ENCODE peak calls at places on chromosome 7, in seven cellular contexts. One of them, this sample, is unnamed.

GRCh38 chr7:22121702-22122474 is 176.2 kb upstream of the CDCA7L start:
- DNase-seq in CD8-positive, alpha-beta T cell: no peak
- DNase-seq in astrocyte: no peak
- DNase-seq in psoas muscle: no peak
- DNase-seq in BJ: no peak
- DNase-seq in right lobe of liver: no peak
- DNase-seq in heart left ventricle: peak; percentile 61
- DNase-seq in this sample: no peak

GRCh38 chr7:96562966-96563365 is 146.7 kb downstream of the SEM1 start:
- DNase-seq in psoas muscle: no peak
- DNase-seq in BJ: no peak
- DNase-seq in CD8-positive, alpha-beta T cell: no peak
- DNase-seq in right lobe of liver: no peak
- DNase-seq in heart left ventricle: no peak
- DNase-seq in astrocyte: no peak
- DNase-seq in this sample: no peak

GRCh38 chr7:3569643-3570042 is 268.6 kb downstream of the SDK1 start:
- DNase-seq in psoas muscle: no peak
- DNase-seq in heart left ventricle: no peak
- DNase-seq in BJ: no peak
- DNase-seq in right lobe of liver: no peak
- DNase-seq in CD8-positive, alpha-beta T cell: no peak
- DNase-seq in astrocyte: no peak
- DNase-seq in this sample: no peak

GRCh38 chr7:64314493-64315020 is 796 bp downstream of the ZNF736 start:
- DNase-seq in psoas muscle: no peak
- DNase-seq in astrocyte: no peak
- DNase-seq in right lobe of liver: no peak
- DNase-seq in CD8-positive, alpha-beta T cell: no peak
- DNase-seq in heart left ventricle: no peak
- DNase-seq in BJ: no peak
- DNase-seq in this sample: peak; percentile 2

GRCh38 chr7:142384508-142384922 is 126.7 kb upstream of the PRSS58 start:
- DNase-seq in right lobe of liver: no peak
- DNase-seq in BJ: peak; percentile 66
- DNase-seq in astrocyte: peak; percentile 78
- DNase-seq in CD8-positive, alpha-beta T cell: no peak
- DNase-seq in heart left ventricle: no peak
- DNase-seq in psoas muscle: peak; percentile 65
- DNase-seq in this sample: peak; percentile 87

GRCh38 chr7:133436014-133436428 is 183.1 kb downstream of the EXOC4 start:
- DNase-seq in heart left ventricle: no peak
- DNase-seq in astrocyte: peak; percentile 66
- DNase-seq in BJ: peak; percentile 34
- DNase-seq in right lobe of liver: no peak
- DNase-seq in CD8-positive, alpha-beta T cell: no peak
- DNase-seq in psoas muscle: no peak
- DNase-seq in this sample: peak; percentile 21

GRCh38 chr7:521221-522070 is 1.8 kb upstream of the PDGFA start:
- DNase-seq in right lobe of liver: peak; percentile 50
- DNase-seq in astrocyte: no peak
- DNase-seq in BJ: no peak
- DNase-seq in psoas muscle: no peak
- DNase-seq in heart left ventricle: peak; percentile 88
- DNase-seq in CD8-positive, alpha-beta T cell: no peak
- DNase-seq in this sample: peak; percentile 39

GRCh38 chr7:130906575-130906974 is 172.6 kb upstream of the KLF14 start:
- DNase-seq in astrocyte: no peak
- DNase-seq in psoas muscle: no peak
- DNase-seq in BJ: no peak
- DNase-seq in right lobe of liver: no peak
- DNase-seq in heart left ventricle: no peak
- DNase-seq in CD8-positive, alpha-beta T cell: no peak
- DNase-seq in this sample: no peak

GRCh38 chr7:80450621-80451308 is 61.1 kb downstream of the GNAT3 start:
- DNase-seq in BJ: no peak
- DNase-seq in astrocyte: peak; percentile 67
- DNase-seq in right lobe of liver: no peak
- DNase-seq in psoas muscle: no peak
- DNase-seq in CD8-positive, alpha-beta T cell: no peak
- DNase-seq in heart left ventricle: no peak
- DNase-seq in this sample: no peak

GRCh38 chr7:137816696-137817320 is 30.0 kb downstream of the DGKI start:
- DNase-seq in CD8-positive, alpha-beta T cell: no peak
- DNase-seq in psoas muscle: no peak
- DNase-seq in astrocyte: no peak
- DNase-seq in heart left ventricle: no peak
- DNase-seq in BJ: no peak
- DNase-seq in right lobe of liver: no peak
- DNase-seq in this sample: no peak

GRCh38 chr7:98955992-98956391 is 77.7 kb downstream of the TRRAP start:
- DNase-seq in BJ: no peak
- DNase-seq in psoas muscle: no peak
- DNase-seq in heart left ventricle: no peak
- DNase-seq in right lobe of liver: no peak
- DNase-seq in astrocyte: no peak
- DNase-seq in CD8-positive, alpha-beta T cell: no peak
- DNase-seq in this sample: no peak

GRCh38 chr7:30750574-30751256 is 1.2 kb upstream of the INMT start:
- DNase-seq in heart left ventricle: peak; percentile 82
- DNase-seq in astrocyte: peak; percentile 91
- DNase-seq in psoas muscle: peak; percentile 90
- DNase-seq in CD8-positive, alpha-beta T cell: no peak
- DNase-seq in right lobe of liver: no peak
- DNase-seq in BJ: peak; percentile 96
- DNase-seq in this sample: peak; percentile 95

GRCh38 chr7:128117691-128118090 is 86.5 kb upstream of the LRRC4 start:
- DNase-seq in psoas muscle: no peak
- DNase-seq in heart left ventricle: no peak
- DNase-seq in BJ: no peak
- DNase-seq in right lobe of liver: no peak
- DNase-seq in astrocyte: no peak
- DNase-seq in CD8-positive, alpha-beta T cell: no peak
- DNase-seq in this sample: no peak

GRCh38 chr7:42493436-42494198 is 256.6 kb upstream of the GLI3 start:
- DNase-seq in right lobe of liver: peak; percentile 53
- DNase-seq in CD8-positive, alpha-beta T cell: no peak
- DNase-seq in BJ: peak; percentile 49
- DNase-seq in heart left ventricle: peak; percentile 77
- DNase-seq in astrocyte: peak; percentile 93
- DNase-seq in psoas muscle: peak; percentile 86
- DNase-seq in this sample: peak; percentile 89
- H3K4me3 ChIP-seq in right lobe of liver: peak overlapping the region; percentile 29
- H3K4me3 ChIP-seq in CD8-positive, alpha-beta T cell: no peak overlapping the region
- H3K4me3 ChIP-seq in BJ: peak overlapping the region; percentile 43
- H3K4me3 ChIP-seq in heart left ventricle: peak overlapping the region; percentile 42
- H3K4me3 ChIP-seq in astrocyte: peak overlapping the region; percentile 61
- H3K4me3 ChIP-seq in psoas muscle: peak overlapping the region; percentile 57
- H3K4me3 ChIP-seq in this sample: peak overlapping the region; percentile 50

DNA sequence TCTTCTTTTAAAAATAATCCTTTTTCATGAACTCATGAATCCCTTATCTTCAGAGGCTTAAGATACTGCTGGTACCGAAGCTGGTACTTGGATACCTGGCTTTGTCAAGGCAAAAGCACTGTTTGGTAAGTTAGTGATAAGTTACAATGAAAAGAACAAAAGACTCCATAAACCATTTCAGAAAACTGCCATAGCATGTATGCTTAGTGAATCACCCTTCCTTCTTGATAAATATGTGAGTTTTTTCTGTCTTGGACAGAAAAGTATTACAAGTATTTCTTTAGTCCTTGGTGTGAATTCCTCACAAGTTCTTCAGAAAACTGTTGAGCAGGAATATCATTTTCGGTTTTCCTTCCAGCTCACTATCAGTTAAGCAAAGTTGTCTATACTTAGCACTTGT is 25.6 kb downstream of the PUS7 start:
- DNase-seq in heart left ventricle: no peak
- DNase-seq in astrocyte: peak; percentile 81
- DNase-seq in BJ: no peak
- DNase-seq in CD8-positive, alpha-beta T cell: no peak
- DNase-seq in psoas muscle: no peak
- DNase-seq in right lobe of liver: no peak
- DNase-seq in this sample: no peak
- H3K36me3 ChIP-seq in heart left ventricle: peaks cover 18% of the 10 kb centered on the region
- H3K36me3 ChIP-seq in astrocyte: peaks cover 9% of the 10 kb centered on the region
- H3K36me3 ChIP-seq in BJ: no peaks in the 10 kb centered on the region
- H3K36me3 ChIP-seq in CD8-positive, alpha-beta T cell: no peaks in the 10 kb centered on the region
- H3K36me3 ChIP-seq in psoas muscle: no peaks in the 10 kb centered on the region
- H3K36me3 ChIP-seq in right lobe of liver: no peaks in the 10 kb centered on the region
- H3K36me3 ChIP-seq in this sample: peaks cover 5% of the 10 kb centered on the region

DNA sequence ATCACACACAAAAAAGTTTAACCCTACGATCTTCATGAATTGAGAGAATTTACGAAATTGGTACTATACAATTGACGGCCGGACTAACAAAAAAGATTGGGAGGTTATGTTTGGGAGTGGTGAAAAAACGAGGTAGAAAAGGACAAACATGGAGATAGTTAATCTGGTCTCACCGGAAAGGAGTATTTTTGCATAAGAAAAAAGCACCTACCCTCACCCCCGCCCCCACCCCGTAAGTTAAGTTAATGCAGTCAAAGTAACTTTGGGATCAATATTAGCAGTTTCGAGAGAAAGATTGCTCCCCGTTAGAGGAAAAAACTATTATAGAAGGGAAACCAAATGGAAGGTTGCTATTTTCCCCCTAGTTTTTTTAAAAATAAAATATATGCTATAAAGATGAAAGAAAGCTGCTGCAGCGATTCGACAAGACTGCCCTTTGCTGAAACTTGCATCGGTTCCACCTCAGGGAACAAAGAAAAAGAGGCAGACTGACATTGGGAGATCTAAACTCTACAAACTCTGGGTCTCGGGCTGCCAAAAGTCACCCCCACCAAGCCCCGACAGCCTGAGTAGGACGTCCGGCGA is 3.5 kb downstream of the SP8 start:
- DNase-seq in BJ: no peak
- DNase-seq in psoas muscle: no peak
- DNase-seq in CD8-positive, alpha-beta T cell: no peak
- DNase-seq in astrocyte: no peak
- DNase-seq in heart left ventricle: no peak
- DNase-seq in right lobe of liver: no peak
- DNase-seq in this sample: no peak
- H3K4me3 ChIP-seq in BJ: no peak overlapping the region
- H3K4me3 ChIP-seq in psoas muscle: no peak overlapping the region
- H3K4me3 ChIP-seq in CD8-positive, alpha-beta T cell: no peak overlapping the region
- H3K4me3 ChIP-seq in astrocyte: no peak overlapping the region
- H3K4me3 ChIP-seq in heart left ventricle: no peak overlapping the region
- H3K4me3 ChIP-seq in right lobe of liver: no peak overlapping the region
- H3K4me3 ChIP-seq in this sample: peak overlapping the region; percentile 51

GRCh38 chr7:76326646-76327233 is 24.3 kb downstream of the HSPB1 start:
- DNase-seq in astrocyte: peak; percentile 82
- DNase-seq in BJ: no peak
- DNase-seq in right lobe of liver: no peak
- DNase-seq in heart left ventricle: no peak
- DNase-seq in psoas muscle: no peak
- DNase-seq in CD8-positive, alpha-beta T cell: no peak
- DNase-seq in this sample: no peak
- H3K36me3 ChIP-seq in astrocyte: peaks cover 61% of the 10 kb centered on the region
- H3K36me3 ChIP-seq in BJ: peaks cover 24% of the 10 kb centered on the region
- H3K36me3 ChIP-seq in right lobe of liver: peaks cover 31% of the 10 kb centered on the region
- H3K36me3 ChIP-seq in heart left ventricle: peaks cover 50% of the 10 kb centered on the region
- H3K36me3 ChIP-seq in psoas muscle: no peaks in the 10 kb centered on the region
- H3K36me3 ChIP-seq in CD8-positive, alpha-beta T cell: peaks cover 12% of the 10 kb centered on the region
- H3K36me3 ChIP-seq in this sample: peaks cover 65% of the 10 kb centered on the region

GRCh38 chr7:106072715-106073091 is 39.4 kb downstream of the SYPL1 start:
- DNase-seq in heart left ventricle: no peak
- DNase-seq in CD8-positive, alpha-beta T cell: no peak
- DNase-seq in right lobe of liver: no peak
- DNase-seq in BJ: no peak
- DNase-seq in astrocyte: no peak
- DNase-seq in psoas muscle: no peak
- DNase-seq in this sample: no peak

GRCh38 chr7:106071999-106072714 is 40.0 kb downstream of the SYPL1 start:
- DNase-seq in astrocyte: no peak
- DNase-seq in CD8-positive, alpha-beta T cell: no peak
- DNase-seq in heart left ventricle: peak; percentile 54
- DNase-seq in psoas muscle: no peak
- DNase-seq in right lobe of liver: peak; percentile 57
- DNase-seq in BJ: no peak
- DNase-seq in this sample: no peak

GRCh38 chr7:106070201-106070551 is 41.9 kb downstream of the SYPL1 start:
- DNase-seq in psoas muscle: no peak
- DNase-seq in astrocyte: no peak
- DNase-seq in CD8-positive, alpha-beta T cell: no peak
- DNase-seq in heart left ventricle: peak; percentile 41
- DNase-seq in BJ: no peak
- DNase-seq in right lobe of liver: peak; percentile 73
- DNase-seq in this sample: no peak

GRCh38 chr7:106070567-106071254 is 41.4 kb downstream of the SYPL1 start:
- DNase-seq in CD8-positive, alpha-beta T cell: no peak
- DNase-seq in heart left ventricle: no peak
- DNase-seq in astrocyte: no peak
- DNase-seq in right lobe of liver: no peak
- DNase-seq in BJ: no peak
- DNase-seq in psoas muscle: no peak
- DNase-seq in this sample: no peak

GRCh38 chr7:106071356-106071998 is 40.6 kb downstream of the SYPL1 start:
- DNase-seq in astrocyte: no peak
- DNase-seq in CD8-positive, alpha-beta T cell: no peak
- DNase-seq in psoas muscle: no peak
- DNase-seq in right lobe of liver: no peak
- DNase-seq in heart left ventricle: no peak
- DNase-seq in BJ: no peak
- DNase-seq in this sample: no peak
- H3K4me3 ChIP-seq in astrocyte: no peak overlapping the region
- H3K4me3 ChIP-seq in CD8-positive, alpha-beta T cell: peak overlapping the region; percentile 28
- H3K4me3 ChIP-seq in psoas muscle: no peak overlapping the region
- H3K4me3 ChIP-seq in right lobe of liver: no peak overlapping the region
- H3K4me3 ChIP-seq in heart left ventricle: no peak overlapping the region
- H3K4me3 ChIP-seq in BJ: no peak overlapping the region
- H3K4me3 ChIP-seq in this sample: no peak overlapping the region

This sample was measured in MG63.